ENCODE peak calls at places on chromosomes 6 and 20, in ten cellular contexts. O, U, A, Q, W, G, R, K, Y and E are unnamed samples.

GRCh38 chr20:62839816-62840215 is 21.8 kb downstream of the TCFL5 start:
- DNase-seq in A (no peak), Y (no peak), W (no peak), Q (no peak), G (no peak), U (no peak), K (no peak), O (no peak), R (no peak), E (no peak)

GRCh38 chr6:52672422-52673025 is 1.6 kb downstream of the TMEM14A start:
- DNase-seq in U (no peak), O (no peak), G (no peak), Y (no peak), W (no peak), A (no peak), K (no peak), Q (peak; percentile 45), R (no peak), E (peak; percentile 61)

GRCh38 chr6:113632220-113632864 is 224.8 kb upstream of the MARCKS start:
- DNase-seq in K (no peak), Y (no peak), W (no peak), R (peak; percentile 46), A (no peak), O (no peak), G (no peak), Q (peak; percentile 88), U (no peak), E (peak; percentile 65)

GRCh38 chr6:3261518-3261820 is 2.7 kb downstream of the PSMG4 start:
- DNase-seq in Q (no peak), G (peak; percentile 43), Y (no peak), U (no peak), W (no peak), R (no peak), K (no peak), A (no peak), O (no peak), E (no peak)

GRCh38 chr6:40586369-40586768 is 795 bp downstream of the LRFN2 start:
- DNase-seq in A (no peak), K (no peak), U (peak; percentile 37), Y (no peak), W (no peak), G (no peak), O (no peak), Q (no peak), R (peak; percentile 37), E (no peak)

GRCh38 chr6:151452750-151453427 is 963 bp upstream of the RMND1 start:
- DNase-seq in Q (no peak), G (peak; percentile 69), A (no peak), R (peak; percentile 4), K (no peak), O (no peak), Y (no peak), U (peak; percentile 54), W (peak; percentile 67), E (peak; percentile 66)

GRCh38 chr6:132764370-132764769 is 6.7 kb upstream of the VNN2 start:
- DNase-seq in A (no peak), O (no peak), G (peak; percentile 55), Q (peak; percentile 83), Y (no peak), U (no peak), R (peak; percentile 34), W (no peak), K (peak; percentile 36), E (peak; percentile 96)

GRCh38 chr6:147642458-147642857 is 134.0 kb downstream of the SAMD5 start:
- DNase-seq in G (no peak), R (no peak), O (no peak), Q (peak; percentile 85), W (no peak), A (no peak), K (peak; percentile 29), U (no peak), Y (no peak), E (peak; percentile 40)

GRCh38 chr6:150767585-150768164 is 97.8 kb upstream of the MTHFD1L start:
- DNase-seq in A (no peak), O (no peak), G (peak; percentile 42), Q (no peak), Y (no peak), W (no peak), R (no peak), K (no peak), U (no peak), E (no peak)

GRCh38 chr6:57216235-57217101 is 5.6 kb downstream of the RAB23 start:
- DNase-seq in K (no peak), Q (peak; percentile 28), U (no peak), O (no peak), A (no peak), W (no peak), R (no peak), Y (no peak), G (no peak), E (peak; percentile 50)

GRCh38 chr6:158774734-158775449 is 44.3 kb downstream of the EZR start:
- DNase-seq in A (no peak), O (no peak), Y (no peak), Q (no peak), G (no peak), R (peak; percentile 85), W (no peak), K (no peak), U (no peak), E (no peak)

GRCh38 chr6:140366991-140367390 is 992.5 kb upstream of the CITED2 start:
- DNase-seq in A (no peak), Q (peak; percentile 95), O (no peak), R (no peak), W (no peak), U (no peak), G (no peak), Y (no peak), K (peak; percentile 82), E (no peak)

GRCh38 chr20:18288748-18289705 is 700 bp downstream of the ZNF133 start:
- DNase-seq in R (no peak), O (no peak), G (peak; percentile 12), U (no peak), W (no peak), Q (peak; percentile 17), K (no peak), Y (no peak), A (no peak), E (no peak)

GRCh38 chr6:52221302-52221701 is 23.0 kb downstream of the IL17F start:
- DNase-seq in K (no peak), O (no peak), A (no peak), R (no peak), Q (no peak), G (no peak), W (no peak), Y (no peak), U (no peak), E (no peak)

GRCh38 chr6:62288974-62289373 is 2.9 kb upstream of the KHDRBS2 start:
- DNase-seq in W (no peak), A (no peak), Q (no peak), O (no peak), U (no peak), K (no peak), R (no peak), G (no peak), Y (no peak), E (no peak)

GRCh38 chr6:87832025-87832825 is 130.2 kb upstream of the AKIRIN2 start:
- DNase-seq in Y (no peak), W (no peak), Q (peak; percentile 30), A (no peak), U (no peak), G (no peak), K (no peak), O (no peak), R (peak; percentile 8), E (no peak)

GRCh38 chr20:19828233-19828632 is 70.2 kb downstream of the RIN2 start:
- DNase-seq in Q (peak; percentile 82), K (no peak), A (no peak), U (no peak), Y (no peak), R (peak; percentile 55), O (no peak), W (no peak), G (no peak), E (no peak)

GRCh38 chr20:13788167-13788834 is 3.5 kb downstream of the NDUFAF5 start:
- DNase-seq in K (no peak), O (no peak), R (peak; percentile 74), Q (peak; percentile 69), G (peak; percentile 29), U (peak; percentile 66), Y (peak; percentile 28), A (no peak), W (no peak), E (peak; percentile 57)

DNA sequence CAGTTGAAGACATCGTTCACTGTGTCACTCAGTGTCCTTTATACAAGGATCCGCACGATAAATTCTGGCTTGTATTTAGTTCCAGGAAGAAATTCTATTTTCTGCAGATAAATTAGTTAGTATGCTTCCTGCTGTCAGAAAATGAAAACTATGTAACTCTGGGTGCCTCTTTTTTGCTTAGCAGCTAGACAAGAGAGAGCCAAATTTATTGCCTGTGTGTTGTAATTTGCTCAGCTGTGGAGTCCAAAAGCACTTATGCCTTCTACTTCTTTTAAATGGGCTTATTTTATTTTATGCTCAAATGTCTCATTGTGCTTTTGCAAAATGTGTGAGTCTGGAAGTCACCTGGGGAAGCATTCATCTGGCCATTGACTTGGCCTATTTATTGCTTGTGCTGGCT is 56.5 kb upstream of the KCNK16 start:
- DNase-seq in Q (no peak), A (no peak), Y (no peak), O (no peak), W (no peak), U (no peak), G (no peak), R (no peak), K (no peak), E (no peak)
- H3K9me3 ChIP-seq in Q (no peaks in the 10 kb centered on the region), A (no peaks in the 10 kb centered on the region), Y (no peaks in the 10 kb centered on the region), O (no peaks in the 10 kb centered on the region), W (no peaks in the 10 kb centered on the region), U (no peaks in the 10 kb centered on the region), G (no peaks in the 10 kb centered on the region), R (peaks cover 4% of the 10 kb centered on the region), K (no peaks in the 10 kb centered on the region), E (no peaks in the 10 kb centered on the region)

DNA sequence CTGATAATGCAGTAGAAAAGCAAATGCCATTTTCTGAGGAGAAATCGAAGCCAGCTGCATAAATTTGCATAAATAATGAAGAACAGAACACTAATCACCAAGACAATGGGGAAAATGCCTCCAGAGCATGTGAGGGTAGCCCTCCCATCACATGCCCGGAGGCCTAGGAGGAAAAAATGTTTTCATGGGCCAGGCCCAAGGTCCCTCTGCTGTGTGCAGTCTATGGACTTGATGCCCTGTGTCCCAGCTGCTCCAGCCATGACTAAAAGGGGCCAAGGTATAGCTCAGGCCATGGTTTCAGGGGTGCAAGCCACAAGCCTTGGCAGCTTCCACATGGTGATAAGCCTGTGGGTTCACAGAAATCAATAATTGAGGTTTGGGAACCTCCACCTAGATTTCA is 164.1 kb downstream of the HAO1 start:
- DNase-seq in R (no peak), Q (no peak), W (no peak), K (no peak), O (no peak), A (no peak), G (no peak), Y (no peak), U (no peak), E (no peak)
- H3K9me3 ChIP-seq in R (no peaks in the 10 kb centered on the region), Q (peaks cover 5% of the 10 kb centered on the region), W (peaks cover 5% of the 10 kb centered on the region), K (peaks cover 7% of the 10 kb centered on the region), O (no peaks in the 10 kb centered on the region), A (no peaks in the 10 kb centered on the region), G (no peaks in the 10 kb centered on the region), Y (no peaks in the 10 kb centered on the region), U (no peaks in the 10 kb centered on the region), E (peaks cover 11% of the 10 kb centered on the region)

GRCh38 chr20:21424846-21425245 is 27.5 kb upstream of the NKX2-4 start:
- DNase-seq in Q (no peak), R (no peak), A (no peak), W (no peak), O (no peak), K (no peak), Y (no peak), G (no peak), U (no peak), E (no peak)
- H3K9me3 ChIP-seq in Q (peaks cover 10% of the 10 kb centered on the region), R (peaks cover 15% of the 10 kb centered on the region), A (peaks cover 9% of the 10 kb centered on the region), W (peaks cover 37% of the 10 kb centered on the region), O (no peaks in the 10 kb centered on the region), K (peaks cover 3% of the 10 kb centered on the region), Y (peaks cover 8% of the 10 kb centered on the region), G (no peaks in the 10 kb centered on the region), U (no peaks in the 10 kb centered on the region), E (no peaks in the 10 kb centered on the region)

GRCh38 chr20:55978550-55978949 is 26.8 kb downstream of the CBLN4 start:
- DNase-seq in A (no peak), G (no peak), O (no peak), R (no peak), U (no peak), Y (no peak), K (no peak), W (no peak), Q (no peak), E (no peak)
- H3K9me3 ChIP-seq in A (no peaks in the 10 kb centered on the region), G (no peaks in the 10 kb centered on the region), O (no peaks in the 10 kb centered on the region), R (peaks cover 13% of the 10 kb centered on the region), U (no peaks in the 10 kb centered on the region), Y (no peaks in the 10 kb centered on the region), K (peaks cover 27% of the 10 kb centered on the region), W (no peaks in the 10 kb centered on the region), Q (peaks cover 22% of the 10 kb centered on the region), E (no peaks in the 10 kb centered on the region)